ENCODE peak calls at places on chromosome X, in nine cellular contexts. One of them, this sample, is unnamed. For H3K4me1, the result is how much of the 10 kb centered on the place peaks cover.

GRCh38 chrX:46279925-46280313 is 265.3 kb downstream of the ZNF674 start:
- DNase-seq in endothelial cell of umbilical vein: peak
- DNase-seq in HepG2: no peak
- DNase-seq in OCI-LY7: no peak
- DNase-seq in uterus: no peak
- DNase-seq in mucosa of descending colon: no peak
- DNase-seq in mammary epithelial cell: peak
- DNase-seq in DND-41: no peak
- DNase-seq in psoas muscle: no peak
- DNase-seq in this sample: no peak

GRCh38 chrX:115968436-115969252 is 201.9 kb upstream of the AGTR2 start:
- DNase-seq in endothelial cell of umbilical vein: peak
- DNase-seq in HepG2: no peak
- DNase-seq in OCI-LY7: no peak
- DNase-seq in uterus: peak
- DNase-seq in mucosa of descending colon: peak
- DNase-seq in mammary epithelial cell: peak
- DNase-seq in DND-41: no peak
- DNase-seq in psoas muscle: peak
- DNase-seq in this sample: no peak

GRCh38 chrX:24025741-24026402 is 1.1 kb downstream of the KLHL15 start:
- DNase-seq in endothelial cell of umbilical vein: peak
- DNase-seq in HepG2: no peak
- DNase-seq in OCI-LY7: no peak
- DNase-seq in uterus: no peak
- DNase-seq in mucosa of descending colon: no peak
- DNase-seq in mammary epithelial cell: peak
- DNase-seq in DND-41: no peak
- DNase-seq in psoas muscle: no peak
- DNase-seq in this sample: peak

GRCh38 chrX:88613338-88613737 is 133.7 kb upstream of the CPXCR1 start:
- DNase-seq in endothelial cell of umbilical vein: peak
- DNase-seq in HepG2: peak
- DNase-seq in OCI-LY7: no peak
- DNase-seq in uterus: no peak
- DNase-seq in mucosa of descending colon: no peak
- DNase-seq in mammary epithelial cell: no peak
- DNase-seq in DND-41: no peak
- DNase-seq in psoas muscle: no peak
- DNase-seq in this sample: no peak

GRCh38 chrX:21725498-21725897 is 32.4 kb downstream of the SMPX start:
- DNase-seq in endothelial cell of umbilical vein: no peak
- DNase-seq in HepG2: peak
- DNase-seq in OCI-LY7: no peak
- DNase-seq in uterus: no peak
- DNase-seq in mucosa of descending colon: no peak
- DNase-seq in mammary epithelial cell: peak
- DNase-seq in DND-41: no peak
- DNase-seq in psoas muscle: no peak
- DNase-seq in this sample: no peak

GRCh38 chrX:125293792-125294780 is 25.6 kb upstream of the TEX13C start:
- DNase-seq in endothelial cell of umbilical vein: no peak
- DNase-seq in HepG2: no peak
- DNase-seq in OCI-LY7: no peak
- DNase-seq in uterus: no peak
- DNase-seq in mucosa of descending colon: no peak
- DNase-seq in mammary epithelial cell: no peak
- DNase-seq in DND-41: no peak
- DNase-seq in psoas muscle: no peak
- DNase-seq in this sample: no peak

GRCh38 chrX:115344885-115345653 is 55.6 kb downstream of the LUZP4 start:
- DNase-seq in endothelial cell of umbilical vein: peak
- DNase-seq in HepG2: peak
- DNase-seq in OCI-LY7: no peak
- DNase-seq in uterus: peak
- DNase-seq in mucosa of descending colon: peak
- DNase-seq in mammary epithelial cell: peak
- DNase-seq in DND-41: no peak
- DNase-seq in psoas muscle: peak
- DNase-seq in this sample: no peak

GRCh38 chrX:64204701-64205440 is 637 bp downstream of the AMER1 start:
- DNase-seq in endothelial cell of umbilical vein: peak
- DNase-seq in HepG2: peak
- DNase-seq in OCI-LY7: peak
- DNase-seq in uterus: peak
- DNase-seq in mucosa of descending colon: peak
- DNase-seq in mammary epithelial cell: peak
- DNase-seq in DND-41: peak
- DNase-seq in psoas muscle: peak
- DNase-seq in this sample: peak

GRCh38 chrX:112901821-112902732 is 61.4 kb upstream of the AMOT start:
- DNase-seq in endothelial cell of umbilical vein: no peak
- DNase-seq in HepG2: no peak
- DNase-seq in OCI-LY7: no peak
- DNase-seq in uterus: no peak
- DNase-seq in mucosa of descending colon: no peak
- DNase-seq in mammary epithelial cell: no peak
- DNase-seq in DND-41: no peak
- DNase-seq in psoas muscle: no peak
- DNase-seq in this sample: no peak

GRCh38 chrX:103309860-103310591 is 764 bp downstream of the BEX2 start:
- DNase-seq in endothelial cell of umbilical vein: no peak
- DNase-seq in HepG2: no peak
- DNase-seq in OCI-LY7: no peak
- DNase-seq in uterus: no peak
- DNase-seq in mucosa of descending colon: peak
- DNase-seq in mammary epithelial cell: no peak
- DNase-seq in DND-41: no peak
- DNase-seq in psoas muscle: no peak
- DNase-seq in this sample: no peak

GRCh38 chrX:17441965-17442364 is 67.0 kb downstream of the NHS start:
- DNase-seq in endothelial cell of umbilical vein: no peak
- DNase-seq in HepG2: no peak
- DNase-seq in OCI-LY7: no peak
- DNase-seq in uterus: no peak
- DNase-seq in mucosa of descending colon: no peak
- DNase-seq in mammary epithelial cell: peak
- DNase-seq in DND-41: no peak
- DNase-seq in psoas muscle: no peak
- DNase-seq in this sample: no peak

GRCh38 chrX:24902808-24903207 is 113.0 kb downstream of the ARX start:
- DNase-seq in endothelial cell of umbilical vein: peak
- DNase-seq in HepG2: no peak
- DNase-seq in OCI-LY7: no peak
- DNase-seq in uterus: no peak
- DNase-seq in mucosa of descending colon: no peak
- DNase-seq in mammary epithelial cell: no peak
- DNase-seq in DND-41: no peak
- DNase-seq in psoas muscle: no peak
- DNase-seq in this sample: no peak

GRCh38 chrX:790031-790430 is 159.4 kb downstream of the SHOX start:
- DNase-seq in endothelial cell of umbilical vein: no peak
- DNase-seq in HepG2: no peak
- DNase-seq in OCI-LY7: no peak
- DNase-seq in uterus: no peak
- DNase-seq in mucosa of descending colon: no peak
- DNase-seq in mammary epithelial cell: no peak
- DNase-seq in DND-41: no peak
- DNase-seq in psoas muscle: no peak
- DNase-seq in this sample: no peak

DNA sequence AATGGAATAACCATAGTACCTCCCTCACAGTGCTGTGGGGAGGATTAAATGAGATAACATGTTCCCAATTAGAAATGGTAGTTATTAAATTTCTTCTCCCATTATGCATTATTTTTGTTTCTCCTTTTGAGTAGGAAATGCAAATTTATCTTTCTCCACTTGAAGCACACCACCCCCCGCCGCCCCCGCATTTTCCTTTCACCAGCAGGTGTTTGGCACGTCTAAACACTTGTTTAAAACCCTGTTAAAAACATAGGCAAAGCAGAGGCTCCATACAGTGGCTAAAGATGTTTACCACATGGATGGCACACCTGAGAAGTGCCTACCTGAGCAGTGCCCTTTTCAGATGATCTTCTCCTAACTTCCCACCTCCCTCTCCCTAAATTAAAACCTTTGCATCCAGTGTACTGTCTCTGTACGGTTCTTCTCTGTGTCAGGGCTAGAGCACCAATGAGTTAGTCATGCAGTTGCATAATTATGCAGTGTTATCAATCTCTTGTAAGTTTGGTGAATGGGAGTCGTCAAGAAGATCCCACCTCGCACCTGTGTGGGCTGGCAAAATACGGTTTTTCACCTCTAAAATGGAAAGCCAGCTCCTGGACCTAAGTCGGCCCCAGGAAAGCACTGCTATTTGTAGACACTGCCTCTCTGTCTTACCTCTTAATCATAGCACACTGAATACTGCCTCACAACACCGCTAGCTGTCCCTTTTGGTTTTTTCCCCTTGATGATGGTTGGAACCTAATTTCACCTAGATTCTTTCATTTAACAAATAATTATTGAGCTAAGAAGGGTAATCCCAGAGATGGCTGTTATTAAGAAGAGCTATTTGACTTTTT is 122.0 kb downstream of the CT47B1 start:
- DNase-seq in endothelial cell of umbilical vein: no peak
- DNase-seq in HepG2: no peak
- DNase-seq in OCI-LY7: peak
- DNase-seq in uterus: no peak
- DNase-seq in mucosa of descending colon: no peak
- DNase-seq in mammary epithelial cell: no peak
- DNase-seq in DND-41: no peak
- DNase-seq in psoas muscle: no peak
- DNase-seq in this sample: peak
- H3K4me1 ChIP-seq in endothelial cell of umbilical vein: under half
- H3K4me1 ChIP-seq in HepG2: half or more
- H3K4me1 ChIP-seq in OCI-LY7: half or more
- H3K4me1 ChIP-seq in uterus: under half
- H3K4me1 ChIP-seq in mucosa of descending colon: under half
- H3K4me1 ChIP-seq in mammary epithelial cell: under half
- H3K4me1 ChIP-seq in DND-41: under half
- H3K4me1 ChIP-seq in psoas muscle: under half
- H3K4me1 ChIP-seq in this sample: under half

DNA sequence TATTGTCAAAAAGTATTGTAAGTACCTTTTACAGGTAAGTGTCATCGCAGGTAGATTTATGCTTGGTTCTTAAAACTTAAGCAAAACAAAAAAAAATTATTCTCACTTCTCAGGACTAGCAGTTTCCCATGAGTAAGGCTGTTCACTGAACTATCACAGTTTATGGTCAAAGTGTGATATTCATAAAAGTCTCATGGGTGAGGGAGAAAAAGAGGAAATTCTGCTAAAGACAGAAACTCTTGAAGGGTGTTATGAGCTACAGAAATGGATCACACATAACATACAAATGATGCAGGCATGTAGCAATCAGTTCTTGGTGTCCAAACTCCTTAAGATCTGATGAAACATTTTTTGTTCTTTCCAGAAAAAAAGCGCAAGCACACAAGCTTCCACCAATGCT is 8.5 kb downstream of the RAB9A start:
- DNase-seq in endothelial cell of umbilical vein: no peak
- DNase-seq in HepG2: no peak
- DNase-seq in OCI-LY7: peak
- DNase-seq in uterus: no peak
- DNase-seq in mucosa of descending colon: no peak
- DNase-seq in mammary epithelial cell: no peak
- DNase-seq in DND-41: no peak
- DNase-seq in psoas muscle: no peak
- DNase-seq in this sample: no peak
- H3K4me1 ChIP-seq in endothelial cell of umbilical vein: under half
- H3K4me1 ChIP-seq in HepG2: under half
- H3K4me1 ChIP-seq in OCI-LY7: half or more
- H3K4me1 ChIP-seq in uterus: under half
- H3K4me1 ChIP-seq in mucosa of descending colon: under half
- H3K4me1 ChIP-seq in mammary epithelial cell: under half
- H3K4me1 ChIP-seq in DND-41: under half
- H3K4me1 ChIP-seq in psoas muscle: under half
- H3K4me1 ChIP-seq in this sample: under half

DNA sequence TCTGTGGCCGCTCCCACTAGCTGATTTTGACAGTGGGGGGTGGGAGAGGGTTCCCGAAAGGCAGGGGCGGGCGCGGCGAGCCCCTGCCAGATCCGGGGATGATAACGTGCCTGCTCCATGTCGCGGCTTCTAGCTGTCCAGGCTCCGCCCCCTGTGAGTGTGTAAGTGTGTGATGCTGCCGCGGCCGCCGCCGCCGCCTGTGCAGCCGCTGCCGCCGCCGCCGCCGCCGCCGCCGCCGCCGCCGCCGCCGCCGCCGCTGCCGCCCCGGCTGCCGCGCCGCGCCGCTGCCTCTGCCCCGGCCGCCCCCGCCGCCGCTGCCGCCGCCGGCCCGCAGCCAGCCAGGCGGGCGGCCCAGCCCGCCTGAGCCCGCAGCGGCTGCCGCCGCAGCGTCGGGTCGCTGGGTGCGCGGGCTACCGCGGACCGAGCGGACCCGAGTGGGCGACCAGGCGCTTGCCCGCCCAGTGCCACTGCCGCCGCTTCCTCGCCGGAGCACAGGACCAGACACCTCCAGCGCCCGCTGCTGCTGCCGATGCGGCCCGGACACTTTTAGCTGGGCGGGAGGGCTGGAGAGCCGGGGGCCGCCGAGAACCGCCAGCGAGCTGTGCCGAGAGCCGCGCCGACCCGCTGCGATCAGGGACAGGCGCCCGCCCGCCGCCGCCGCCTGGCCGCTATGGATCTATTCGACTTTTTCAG is at the start of gene AFF2:
- DNase-seq in endothelial cell of umbilical vein: peak
- DNase-seq in HepG2: no peak
- DNase-seq in OCI-LY7: peak
- DNase-seq in uterus: no peak
- DNase-seq in mucosa of descending colon: no peak
- DNase-seq in mammary epithelial cell: peak
- DNase-seq in DND-41: peak
- DNase-seq in psoas muscle: peak
- DNase-seq in this sample: peak
- H3K4me1 ChIP-seq in endothelial cell of umbilical vein: under half
- H3K4me1 ChIP-seq in HepG2: under half
- H3K4me1 ChIP-seq in OCI-LY7: half or more
- H3K4me1 ChIP-seq in uterus: under half
- H3K4me1 ChIP-seq in mucosa of descending colon: under half
- H3K4me1 ChIP-seq in mammary epithelial cell: under half
- H3K4me1 ChIP-seq in DND-41: half or more
- H3K4me1 ChIP-seq in psoas muscle: under half
- H3K4me1 ChIP-seq in this sample: under half

DNA sequence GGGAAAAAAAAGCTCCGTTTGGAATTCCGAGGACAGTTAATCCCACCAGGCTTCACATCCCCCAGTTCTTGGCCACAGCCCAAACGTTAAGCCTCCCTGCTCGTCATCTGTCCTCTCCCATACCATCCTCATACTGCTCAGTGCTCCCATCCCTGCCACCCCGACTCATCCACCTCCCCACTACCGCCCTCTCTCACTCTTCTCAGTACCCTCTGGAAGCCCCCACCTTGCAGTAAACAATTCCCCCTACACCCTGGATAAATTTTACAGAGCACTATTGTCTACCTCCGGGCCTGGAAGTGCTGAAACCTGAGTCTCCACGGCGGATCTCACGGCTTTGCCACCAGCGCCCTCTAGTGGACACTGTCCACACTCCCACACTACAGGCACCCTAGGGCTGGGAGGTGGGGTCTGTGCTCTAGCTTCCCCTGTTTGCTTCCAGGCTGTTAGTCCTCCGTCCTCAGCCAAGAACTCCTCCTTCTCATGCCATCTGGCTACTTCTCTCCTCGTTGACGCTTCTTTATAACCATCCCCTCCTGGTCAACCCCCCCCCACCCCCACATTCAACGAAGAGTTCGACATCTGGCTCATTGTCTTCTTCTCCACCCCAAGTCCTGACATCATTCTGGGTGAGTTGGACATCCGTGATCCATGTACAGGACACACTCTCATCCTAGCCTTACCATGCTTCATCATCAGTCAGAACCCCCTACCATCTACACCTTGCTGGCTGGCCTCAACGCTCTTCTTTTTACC is 54.5 kb downstream of the RTL9 start:
- DNase-seq in endothelial cell of umbilical vein: peak
- DNase-seq in HepG2: peak
- DNase-seq in OCI-LY7: peak
- DNase-seq in uterus: peak
- DNase-seq in mucosa of descending colon: peak
- DNase-seq in mammary epithelial cell: peak
- DNase-seq in DND-41: peak
- DNase-seq in psoas muscle: peak
- DNase-seq in this sample: peak
- H3K4me1 ChIP-seq in endothelial cell of umbilical vein: under half
- H3K4me1 ChIP-seq in HepG2: under half
- H3K4me1 ChIP-seq in OCI-LY7: under half
- H3K4me1 ChIP-seq in uterus: under half
- H3K4me1 ChIP-seq in mucosa of descending colon: under half
- H3K4me1 ChIP-seq in mammary epithelial cell: under half
- H3K4me1 ChIP-seq in DND-41: under half
- H3K4me1 ChIP-seq in psoas muscle: under half
- H3K4me1 ChIP-seq in this sample: under half